ENCODE peak calls at places on chromosomes 6 and 20, in seven cellular contexts. O, F, Y, G, K, W and U are unnamed samples. For H3K36me3 and H3K27me3, the result is how much of the 10 kb centered on the place peaks cover.

GRCh38 chr20:10927011-10927583 is 253.3 kb upstream of the JAG1 start:
- DNase-seq in K (no peak), G (no peak), Y (no peak), F (no peak), W (no peak), O (no peak), U (no peak)

GRCh38 chr6:14681699-14682487 is 564.0 kb upstream of the JARID2 start:
- DNase-seq in F (no peak), K (no peak), W (no peak), O (no peak), G (no peak), Y (no peak), U (no peak)

GRCh38 chr20:8012724-8013123 is 6.8 kb downstream of the TMX4 start:
- DNase-seq in F (no peak), G (no peak), W (no peak), O (no peak), Y (no peak), K (no peak), U (no peak)

GRCh38 chr6:25006565-25007001 is 70.8 kb upstream of the RIPOR2 start:
- DNase-seq in Y (no peak), K (peak), F (no peak), G (peak), W (peak), O (no peak), U (peak)

GRCh38 chr6:143538374-143538773 is 26.9 kb upstream of the FUCA2 start:
- DNase-seq in Y (no peak), K (no peak), G (no peak), F (no peak), W (no peak), O (no peak), U (no peak)

GRCh38 chr6:56914791-56915658 is 39.9 kb upstream of the BEND6 start:
- DNase-seq in O (no peak), F (no peak), Y (no peak), G (no peak), K (peak), W (no peak), U (peak)

GRCh38 chr6:142757827-142758226 is 187.1 kb downstream of the HIVEP2 start:
- DNase-seq in Y (no peak), G (no peak), F (no peak), O (no peak), K (no peak), W (no peak), U (no peak)

GRCh38 chr20:50594231-50594590 is 84.0 kb downstream of the PTPN1 start:
- DNase-seq in G (no peak), K (no peak), F (no peak), Y (no peak), W (no peak), O (no peak), U (no peak)

GRCh38 chr20:63362426-63363009 is 1.4 kb upstream of the CHRNA4 start:
- DNase-seq in F (no peak), O (no peak), W (no peak), G (no peak), K (no peak), Y (no peak), U (no peak)

GRCh38 chr20:41631826-41632225 is 13.6 kb upstream of the CHD6 start:
- DNase-seq in G (no peak), K (peak), Y (peak), W (peak), F (no peak), O (no peak), U (peak)

GRCh38 chr6:83461438-83461837 is 30.6 kb upstream of the ME1 start:
- DNase-seq in O (no peak), W (no peak), K (no peak), G (no peak), Y (no peak), F (no peak), U (no peak)

GRCh38 chr6:30647039-30647801 is at the start of gene C6orf136:
- DNase-seq in F (peak), O (peak), G (peak), W (peak), K (peak), Y (peak), U (peak)

GRCh38 chr6:30647802-30648460 is 998 bp downstream of the C6orf136 start:
- DNase-seq in O (no peak), Y (no peak), W (no peak), G (no peak), F (no peak), K (no peak), U (no peak)

GRCh38 chr6:30646450-30647038 is 389 bp upstream of the C6orf136 start:
- DNase-seq in Y (no peak), O (no peak), W (peak), K (peak), F (no peak), G (no peak), U (peak)

GRCh38 chr6:30644769-30645168 is 2.2 kb upstream of the C6orf136 start:
- DNase-seq in K (no peak), Y (no peak), F (no peak), G (no peak), O (no peak), W (no peak), U (no peak)

DNA sequence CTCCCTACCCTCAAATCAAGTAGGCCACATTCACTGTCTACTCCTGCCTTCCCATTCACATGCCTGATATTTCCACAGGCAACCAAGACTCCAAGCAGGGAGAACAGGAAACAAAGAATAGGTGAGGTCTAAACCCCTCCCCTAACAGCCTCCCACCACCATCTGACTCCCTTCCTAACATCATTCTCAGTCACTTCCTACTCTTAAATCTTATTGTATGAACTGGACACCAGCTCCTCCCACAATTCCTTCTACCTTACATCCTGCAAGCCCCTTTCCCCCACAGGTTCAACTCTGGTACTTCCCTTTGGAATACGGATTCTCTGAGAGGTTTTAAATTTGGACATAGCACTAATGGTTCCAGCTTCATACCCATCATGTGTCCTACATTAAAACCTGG is 944 bp upstream of the C6orf136 start:
- DNase-seq in K (no peak), W (no peak), O (no peak), F (no peak), Y (no peak), G (no peak), U (no peak)
- H3K36me3 ChIP-seq in K (under half), W (under half), O (under half), F (under half), Y (under half), G (under half), U (under half)

DNA sequence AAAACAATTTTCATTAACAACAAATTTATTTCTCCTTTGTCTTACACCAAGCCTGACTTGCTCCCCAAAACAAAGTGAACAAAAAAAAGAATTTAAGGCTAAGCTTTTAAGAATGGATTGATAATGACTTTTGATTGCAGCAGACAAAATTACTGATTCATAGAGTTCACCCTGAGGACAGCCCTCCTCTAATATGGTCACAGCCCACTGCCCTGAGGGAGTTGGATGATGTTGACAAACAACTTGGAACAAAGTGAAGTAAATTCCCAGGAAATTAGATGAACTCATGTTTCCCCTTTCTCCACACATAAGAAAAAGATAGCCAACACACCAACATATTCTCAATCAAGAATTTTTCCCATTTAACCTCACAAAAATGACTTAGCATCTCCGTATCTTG is 7.7 kb upstream of the ISM1 start:
- DNase-seq in K (peak), O (no peak), G (no peak), F (no peak), Y (no peak), W (no peak), U (no peak)
- H3K27me3 ChIP-seq in K (under half), O (under half), G (under half), F (under half), Y (under half), W (under half), U (under half)

GRCh38 chr6:106658469-106658868 is 29.1 kb downstream of the QRSL1 start:
- DNase-seq in F (no peak), O (no peak), Y (no peak), G (no peak), W (no peak), K (peak), U (no peak)
- H3K36me3 ChIP-seq in F (half or more), O (half or more), Y (under half), G (under half), W (under half), K (under half), U (half or more)

GRCh38 chr20:9867196-9867980 is 28.5 kb upstream of the PAK5 start:
- DNase-seq in Y (no peak), G (no peak), W (no peak), F (no peak), O (no peak), K (no peak), U (no peak)
- H3K27me3 ChIP-seq in Y (under half), G (under half), W (under half), F (under half), O (under half), K (under half), U (under half)

GRCh38 chr20:32075534-32075933 is 23.5 kb downstream of the HCK start:
- DNase-seq in K (no peak), Y (no peak), W (no peak), F (no peak), O (no peak), G (no peak), U (no peak)

GRCh38 chr20:32071395-32072167 is 19.5 kb downstream of the HCK start:
- DNase-seq in K (no peak), F (no peak), Y (no peak), W (no peak), G (no peak), O (no peak), U (no peak)

GRCh38 chr20:32070690-32071213 is 18.7 kb downstream of the HCK start:
- DNase-seq in W (no peak), Y (no peak), O (no peak), F (no peak), G (no peak), K (no peak), U (no peak)

GRCh38 chr20:32070282-32070681 is 18.2 kb downstream of the HCK start:
- DNase-seq in O (no peak), Y (no peak), G (no peak), F (no peak), K (no peak), W (no peak), U (no peak)

GRCh38 chr20:32072168-32072721 is 20.2 kb downstream of the HCK start:
- DNase-seq in K (no peak), G (no peak), Y (no peak), O (no peak), F (no peak), W (no peak), U (no peak)
- H3K36me3 ChIP-seq in K (under half), G (under half), Y (under half), O (under half), F (under half), W (under half), U (under half)

GRCh38 chr20:59629141-59630045 is 25.1 kb downstream of the PHACTR3 start:
- DNase-seq in W (no peak), Y (no peak), G (no peak), K (no peak), F (no peak), O (no peak), U (no peak)

GRCh38 chr20:59625214-59625922 is 21.0 kb downstream of the PHACTR3 start:
- DNase-seq in G (no peak), F (no peak), O (no peak), K (no peak), W (no peak), Y (no peak), U (no peak)

GRCh38 chr20:59628171-59628570 is 23.8 kb downstream of the PHACTR3 start:
- DNase-seq in K (no peak), O (no peak), F (no peak), G (no peak), Y (no peak), W (no peak), U (no peak)

GRCh38 chr20:59624401-59624800 is 20.1 kb downstream of the PHACTR3 start:
- DNase-seq in W (no peak), O (no peak), F (no peak), Y (no peak), K (no peak), G (no peak), U (no peak)

DNA sequence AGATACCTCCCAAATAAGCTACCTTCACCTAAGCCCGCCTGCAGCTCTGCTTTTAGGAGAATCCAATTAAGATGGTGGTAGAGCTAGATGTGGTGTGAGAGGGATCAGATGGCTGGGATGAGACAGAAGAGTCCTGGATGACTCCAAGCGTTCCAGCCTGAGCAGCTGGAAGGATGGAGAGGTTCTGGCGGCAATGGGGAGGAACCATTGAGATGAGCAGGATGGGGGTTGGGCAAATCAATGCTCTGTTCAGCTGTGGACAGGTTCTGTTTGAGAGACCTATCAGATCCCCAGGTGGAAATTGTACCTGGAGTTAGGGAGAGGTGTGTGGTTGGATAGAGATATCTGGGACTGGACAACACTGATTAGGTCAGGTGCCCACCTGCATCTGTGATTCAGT is 23.0 kb downstream of the PHACTR3 start:
- DNase-seq in G (no peak), W (no peak), O (no peak), K (no peak), Y (no peak), F (no peak), U (no peak)
- H3K27me3 ChIP-seq in G (under half), W (under half), O (under half), K (under half), Y (under half), F (under half), U (under half)

GRCh38 chr6:33776186-33776585 is 12.7 kb downstream of the LEMD2 start:
- DNase-seq in G (no peak), Y (no peak), K (no peak), O (no peak), W (no peak), F (no peak), U (no peak)
- H3K36me3 ChIP-seq in G (half or more), Y (half or more), K (half or more), O (half or more), W (half or more), F (half or more), U (half or more)